ENCODE peak calls at places on chromosomes 2 and 18, in seven cellular contexts. J, S, V, E, Q, Z and F are unnamed samples.

GRCh38 chr2:240434728-240435456 is 571 bp upstream of the GPC1 start:
- DNase-seq in S (peak), V (peak), Z (peak), E (peak), Q (peak), J (peak), F (no peak)

GRCh38 chr2:207163053-207163814 is 2.5 kb downstream of the KLF7 start:
- DNase-seq in S (no peak), V (peak), Q (peak), E (no peak), Z (no peak), J (no peak), F (peak)

GRCh38 chr2:54041135-54041534 is 70.3 kb upstream of the PSME4 start:
- DNase-seq in S (no peak), Z (no peak), Q (no peak), E (no peak), V (no peak), J (no peak), F (no peak)

GRCh38 chr18:48153641-48154481 is 223.4 kb upstream of the SMAD2 start:
- DNase-seq in S (no peak), J (no peak), E (no peak), V (peak), Z (no peak), Q (no peak), F (no peak)

GRCh38 chr2:203685081-203685621 is 21.3 kb upstream of the CD28 start:
- DNase-seq in Z (no peak), E (no peak), Q (no peak), J (no peak), S (no peak), V (peak), F (peak)

GRCh38 chr18:62741118-62741566 is 25.8 kb downstream of the PHLPP1 start:
- DNase-seq in V (peak), Q (peak), S (no peak), J (no peak), Z (no peak), E (peak), F (no peak)

GRCh38 chr2:46876741-46877384 is 38.7 kb downstream of the MCFD2 start:
- DNase-seq in Z (no peak), V (peak), S (no peak), J (no peak), E (peak), Q (peak), F (no peak)

GRCh38 chr18:74249181-74249968 is 42.4 kb downstream of the CYB5A start:
- DNase-seq in E (no peak), J (no peak), V (peak), S (no peak), Z (no peak), Q (peak), F (no peak)

GRCh38 chr2:235494716-235495372 is 1.0 kb downstream of the AGAP1 start:
- DNase-seq in J (peak), Q (peak), S (no peak), V (peak), E (no peak), Z (no peak), F (no peak)

GRCh38 chr18:31493941-31494340 is 4.0 kb upstream of the DSG2 start:
- DNase-seq in Z (no peak), Q (no peak), E (no peak), V (no peak), J (no peak), S (no peak), F (no peak)

GRCh38 chr2:189336276-189336975 is 104.8 kb upstream of the WDR75 start:
- DNase-seq in V (no peak), E (no peak), J (no peak), S (no peak), Z (no peak), Q (no peak), F (no peak)

GRCh38 chr18:54878662-54879058 is 50.4 kb downstream of the RAB27B start:
- DNase-seq in S (no peak), J (no peak), Q (no peak), E (no peak), Z (no peak), V (no peak), F (no peak)

GRCh38 chr2:75100011-75100680 is 99.2 kb downstream of the TACR1 start:
- DNase-seq in E (no peak), V (peak), Z (no peak), S (no peak), Q (peak), J (no peak), F (peak)

GRCh38 chr2:177754476-177754873 is 318.1 kb downstream of the PDE11A start:
- DNase-seq in Z (no peak), V (peak), S (no peak), J (peak), Q (no peak), E (no peak), F (no peak)

GRCh38 chr2:3403587-3404334 is 24.3 kb downstream of the TRAPPC12 start:
- DNase-seq in V (no peak), S (no peak), Q (no peak), Z (peak), J (no peak), E (no peak), F (no peak)

GRCh38 chr2:234641086-234641485 is 144.2 kb upstream of the ARL4C start:
- DNase-seq in E (no peak), S (no peak), J (no peak), Z (no peak), Q (no peak), V (no peak), F (no peak)

GRCh38 chr2:191385416-191386160 is 140.4 kb downstream of the MYO1B start:
- DNase-seq in E (no peak), V (no peak), S (no peak), Q (no peak), J (no peak), Z (no peak), F (no peak)

GRCh38 chr2:44429034-44429433 is 67.3 kb downstream of the CAMKMT start:
- DNase-seq in E (no peak), J (no peak), V (peak), S (no peak), Q (no peak), Z (no peak), F (peak)

GRCh38 chr2:71923887-71924533 is 223.7 kb downstream of the CYP26B1 start:
- DNase-seq in S (peak), Z (peak), J (peak), Q (peak), E (peak), V (peak), F (no peak)

GRCh38 chr2:104858325-104858978 is 4.5 kb downstream of the POU3F3 start:
- DNase-seq in Z (peak), S (no peak), E (no peak), Q (no peak), V (peak), J (no peak), F (no peak)

GRCh38 chr2:132725716-132726115 is 55.7 kb upstream of the LYPD1 start:
- DNase-seq in E (no peak), V (no peak), Z (no peak), S (no peak), Q (no peak), J (no peak), F (no peak)